ENCODE peak calls at places on chromosomes 16 and 17, in nine cellular contexts. J, Z, Q, L, B, M, F, U and K are unnamed samples.
A peak's percentile ranks its signal among the peaks of the same experiment; 100 is the strongest.

GRCh38 chr16:72715267-72715666 is 332.7 kb downstream of the ZFHX3 start:
- DNase-seq in L (no peak), M (no peak), Q (no peak), U (no peak), B (no peak), Z (no peak), J (peak; percentile 9), F (peak; percentile 29), K (no peak)

GRCh38 chr16:75502916-75503605 is 7.8 kb upstream of the CHST6 start:
- DNase-seq in U (no peak), J (peak; percentile 35), B (no peak), Q (no peak), M (no peak), Z (no peak), L (no peak), F (no peak), K (no peak)

GRCh38 chr17:63963123-63963522 is 9.6 kb downstream of the SCN4A start:
- DNase-seq in U (no peak), J (no peak), Q (no peak), M (no peak), Z (no peak), F (no peak), B (no peak), L (no peak), K (no peak)

GRCh38 chr17:76841776-76842405 is 26.3 kb upstream of the MGAT5B start:
- DNase-seq in U (no peak), Z (no peak), F (no peak), M (no peak), J (peak; percentile 17), Q (no peak), L (no peak), B (no peak), K (no peak)

GRCh38 chr16:29808219-29808900 is 2.0 kb downstream of the MAZ start:
- DNase-seq in J (no peak), L (peak; percentile 70), Q (no peak), U (no peak), Z (no peak), M (no peak), B (peak; percentile 55), F (no peak), K (no peak)

GRCh38 chr16:74751658-74752057 is 23.0 kb downstream of the FA2H start:
- DNase-seq in J (no peak), U (no peak), L (no peak), Q (no peak), B (no peak), Z (no peak), F (no peak), M (no peak), K (no peak)

GRCh38 chr17:64448665-64449512 is at the start of gene MILR1:
- DNase-seq in M (no peak), B (no peak), U (peak; percentile 91), F (peak; percentile 68), Q (no peak), J (peak; percentile 90), Z (no peak), L (peak; percentile 66), K (no peak)

GRCh38 chr16:79132745-79133144 is 467.8 kb downstream of the MAF start:
- DNase-seq in Z (no peak), F (no peak), U (no peak), M (no peak), B (no peak), Q (no peak), L (no peak), J (no peak), K (no peak)

GRCh38 chr17:82881292-82881823 is 41.5 kb upstream of the ZNF750 start:
- DNase-seq in Z (no peak), Q (no peak), J (no peak), B (no peak), F (no peak), M (no peak), U (no peak), L (no peak), K (no peak)

GRCh38 chr16:68228652-68229051 is 7.3 kb downstream of the ESRP2 start:
- DNase-seq in F (no peak), Z (no peak), M (no peak), U (no peak), B (no peak), L (no peak), J (no peak), Q (no peak), K (no peak)

GRCh38 chr16:28977703-28978641 is 3.4 kb downstream of the SPNS1 start:
- DNase-seq in J (peak; percentile 21), F (no peak), L (no peak), U (no peak), Z (peak; percentile 29), B (no peak), M (no peak), Q (peak; percentile 73), K (no peak)

GRCh38 chr17:8153957-8154607 is 1.9 kb upstream of the PER1 start:
- DNase-seq in J (peak; percentile 94), L (peak; percentile 100), Q (no peak), Z (peak; percentile 95), B (peak; percentile 100), M (peak; percentile 98), F (peak; percentile 99), U (peak; percentile 96), K (peak; percentile 98)

GRCh38 chr16:8962393-8963009 is 1.2 kb downstream of the USP7 start:
- DNase-seq in J (peak; percentile 8), B (peak; percentile 47), L (no peak), Z (peak; percentile 75), Q (peak; percentile 47), U (no peak), F (no peak), M (no peak), K (no peak)

GRCh38 chr17:6240601-6241000 is 170.4 kb downstream of the WSCD1 start:
- DNase-seq in L (no peak), Q (no peak), Z (no peak), F (no peak), B (no peak), J (no peak), M (no peak), U (no peak), K (no peak)

GRCh38 chr16:13935408-13935807 is 15.5 kb downstream of the ERCC4 start:
- DNase-seq in F (no peak), L (no peak), J (peak; percentile 9), Q (no peak), B (no peak), M (no peak), Z (no peak), U (no peak), K (no peak)

GRCh38 chr17:50480142-50480764 is 1.6 kb downstream of the RSAD1 start:
- DNase-seq in L (no peak), B (no peak), Z (no peak), M (no peak), Q (no peak), F (no peak), U (no peak), J (no peak), K (no peak)

GRCh38 chr16:8966781-8967436 is 3.2 kb upstream of the USP7 start:
- DNase-seq in M (no peak), F (no peak), Q (no peak), L (no peak), U (no peak), B (no peak), J (no peak), Z (no peak), K (no peak)